ENCODE peak calls at places on chromosomes 12 and 14, in six cellular contexts. Z is GM12865; A is CD8-positive, alpha-beta memory T cell; I is AG09309; H is fibroblast of villous mesenchyme; G is fibroblast of the aortic adventitia. Q is an unnamed sample.

GRCh38 chr14:24726480-24726879 is 92.5 kb upstream of the GZMB start:
- DNase-seq in Z (no peak), H (no peak), G (no peak), A (no peak), I (no peak), Q (no peak)

GRCh38 chr12:103269962-103270361 is 225.8 kb downstream of the C12orf42 start:
- DNase-seq in Z (no peak), A (no peak), H (no peak), I (no peak), G (no peak), Q (no peak)

GRCh38 chr12:11798856-11799530 is 149.5 kb downstream of the ETV6 start:
- DNase-seq in Z (no peak), A (no peak), G (peak; percentile 86), H (peak; percentile 67), I (no peak), Q (peak; percentile 100)

GRCh38 chr14:96762650-96763049 is 34.5 kb upstream of the VRK1 start:
- DNase-seq in I (no peak), H (peak; percentile 58), A (peak; percentile 45), G (peak; percentile 57), Z (peak; percentile 65), Q (peak; percentile 76)

GRCh38 chr14:33120341-33120740 is 181.7 kb downstream of the NPAS3 start:
- DNase-seq in G (peak; percentile 2), A (no peak), H (peak; percentile 28), I (peak; percentile 14), Z (no peak), Q (no peak)

GRCh38 chr14:22907429-22907828 is 11.5 kb downstream of the RBM23 start:
- DNase-seq in H (no peak), I (no peak), G (no peak), A (no peak), Z (no peak), Q (no peak)

GRCh38 chr14:91417134-91417982 is at the start of gene CCDC88C:
- DNase-seq in G (no peak), Z (peak; percentile 84), A (peak; percentile 80), I (no peak), H (peak; percentile 5), Q (peak; percentile 60)

GRCh38 chr12:111405149-111405855 is 421 bp upstream of the SH2B3 start:
- DNase-seq in G (peak; percentile 85), Z (peak; percentile 99), H (peak; percentile 97), A (peak; percentile 98), I (no peak), Q (peak; percentile 95)

GRCh38 chr14:101025131-101025530 is 121.6 kb upstream of the RTL1 start:
- DNase-seq in H (no peak), I (no peak), G (no peak), Z (no peak), A (no peak), Q (no peak)

GRCh38 chr12:91922139-91922538 is 223.5 kb downstream of the BTG1 start:
- DNase-seq in A (no peak), Z (no peak), H (peak; percentile 26), G (peak; percentile 6), I (no peak), Q (no peak)

GRCh38 chr14:105938055-105938863 is 411.9 kb downstream of the TMEM121 start:
- DNase-seq in Z (no peak), G (no peak), A (no peak), I (no peak), H (no peak), Q (no peak)

GRCh38 chr12:119176267-119177055 is 2.3 kb upstream of the HSPB8 start:
- DNase-seq in Z (no peak), A (no peak), G (peak; percentile 92), I (no peak), H (peak; percentile 91), Q (no peak)

GRCh38 chr12:14775652-14776020 is 27.6 kb downstream of the WBP11 start:
- DNase-seq in G (no peak), H (peak; percentile 85), I (peak; percentile 25), Z (no peak), A (no peak), Q (no peak)

GRCh38 chr14:29278301-29278700 is 511.7 kb downstream of the FOXG1 start:
- DNase-seq in H (no peak), A (no peak), Z (peak; percentile 3), G (no peak), I (no peak), Q (no peak)

GRCh38 chr14:53108292-53108937 is 44.7 kb downstream of the DDHD1 start:
- DNase-seq in A (peak; percentile 10), G (no peak), H (peak; percentile 44), I (no peak), Z (peak; percentile 33), Q (peak; percentile 21)
- H3K4me3 ChIP-seq in A (peak overlapping the region; percentile 64), G (no peak overlapping the region), H (peak overlapping the region; percentile 54), I (no peak overlapping the region), Z (peak overlapping the region; percentile 69), Q (peak overlapping the region; percentile 55)

DNA sequence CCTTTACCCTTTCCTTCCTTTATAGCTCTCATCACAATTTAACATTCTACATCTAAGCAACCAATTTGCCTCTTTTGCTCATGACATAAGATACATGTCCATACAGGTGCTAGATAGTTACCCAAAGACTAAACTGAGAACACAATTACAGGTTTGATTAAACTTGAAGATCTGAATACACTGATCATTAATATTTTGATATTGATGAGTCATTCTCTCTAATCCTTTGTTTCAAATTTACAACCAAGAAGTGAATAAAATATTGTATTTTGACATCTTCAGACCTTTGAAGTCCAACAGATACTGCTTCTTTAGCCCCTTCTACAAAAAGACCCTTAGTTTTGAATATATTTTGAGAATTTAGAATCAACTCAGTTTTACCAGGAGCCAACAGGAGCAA is 2.6 kb downstream of the NAP1L1 start:
- DNase-seq in Z (no peak), G (no peak), A (no peak), H (no peak), I (no peak), Q (no peak)
- H3K4me3 ChIP-seq in Z (peak overlapping the region; percentile 71), G (peak overlapping the region; percentile 36), A (no peak overlapping the region), H (no peak overlapping the region), I (no peak overlapping the region), Q (no peak overlapping the region)

DNA sequence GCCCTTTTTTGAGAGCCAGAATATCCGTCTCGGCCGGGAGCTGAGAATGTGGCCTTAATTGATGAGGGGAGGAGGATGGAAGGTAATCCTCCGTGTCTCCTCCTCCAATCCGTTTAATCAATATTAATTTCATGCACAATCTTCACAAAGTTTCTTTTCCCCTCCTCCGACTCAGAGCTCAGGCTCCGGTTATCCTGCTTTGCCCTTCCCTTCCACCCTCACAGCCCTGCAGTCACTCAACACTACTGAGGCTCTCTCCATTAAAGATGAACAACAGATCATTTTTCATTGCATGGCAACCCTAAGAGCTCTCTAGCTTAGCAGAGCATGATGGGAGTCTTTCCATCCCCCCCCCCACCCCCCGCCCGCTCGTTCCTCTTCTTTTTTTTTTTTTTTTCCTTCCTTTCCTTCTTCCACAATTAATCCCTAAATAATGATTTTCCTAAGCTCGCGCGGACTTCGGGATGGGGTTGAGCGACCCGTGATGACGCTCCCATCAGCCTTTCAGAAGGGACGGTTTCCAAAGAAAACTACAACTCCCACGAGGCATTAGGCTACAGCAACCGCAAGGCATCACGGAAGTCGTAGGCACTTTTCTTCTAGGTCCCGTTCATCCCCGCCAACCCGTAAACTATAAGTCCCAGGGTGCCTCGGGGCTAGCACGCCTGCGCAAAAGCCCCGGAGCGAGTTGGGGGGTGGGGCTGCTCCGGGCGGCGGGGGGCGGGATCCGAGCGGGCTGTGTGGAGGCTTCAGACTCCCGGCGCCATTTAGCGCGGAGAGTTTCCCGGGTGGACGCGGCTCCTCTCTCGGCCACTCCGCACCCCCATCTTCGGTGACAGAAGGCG is at the start of gene WNK1:
- DNase-seq in H (peak; percentile 99), G (peak; percentile 99), Z (peak; percentile 99), I (peak; percentile 97), A (peak; percentile 96), Q (peak; percentile 98)
- H3K4me3 ChIP-seq in H (peak within 1 kb of the TSS; percentile 91), G (peak within 1 kb of the TSS; percentile 88), Z (peak within 1 kb of the TSS; percentile 71), I (peak within 1 kb of the TSS; percentile 81), A (peak within 1 kb of the TSS; percentile 80), Q (peak within 1 kb of the TSS; percentile 75)

GRCh38 chr12:113462880-113463745 is 8.6 kb downstream of the LHX5 start:
- DNase-seq in H (no peak), A (no peak), Z (no peak), I (no peak), G (no peak), Q (no peak)
- H3K4me3 ChIP-seq in H (no peak overlapping the region), A (no peak overlapping the region), Z (no peak overlapping the region), I (no peak overlapping the region), G (no peak overlapping the region), Q (no peak overlapping the region)

GRCh38 chr14:104197449-104198247 is 59.3 kb downstream of the KIF26A start:
- DNase-seq in H (no peak), G (no peak), I (no peak), Z (no peak), A (no peak), Q (no peak)

GRCh38 chr14:104201496-104201895 is 63.1 kb downstream of the KIF26A start:
- DNase-seq in I (no peak), G (no peak), Z (no peak), A (no peak), H (no peak), Q (no peak)

GRCh38 chr14:104201063-104201462 is 62.7 kb downstream of the KIF26A start:
- DNase-seq in G (no peak), Z (no peak), A (no peak), I (no peak), H (no peak), Q (no peak)

GRCh38 chr14:104200591-104200990 is 62.2 kb downstream of the KIF26A start:
- DNase-seq in I (no peak), H (no peak), A (no peak), G (no peak), Z (no peak), Q (no peak)

DNA sequence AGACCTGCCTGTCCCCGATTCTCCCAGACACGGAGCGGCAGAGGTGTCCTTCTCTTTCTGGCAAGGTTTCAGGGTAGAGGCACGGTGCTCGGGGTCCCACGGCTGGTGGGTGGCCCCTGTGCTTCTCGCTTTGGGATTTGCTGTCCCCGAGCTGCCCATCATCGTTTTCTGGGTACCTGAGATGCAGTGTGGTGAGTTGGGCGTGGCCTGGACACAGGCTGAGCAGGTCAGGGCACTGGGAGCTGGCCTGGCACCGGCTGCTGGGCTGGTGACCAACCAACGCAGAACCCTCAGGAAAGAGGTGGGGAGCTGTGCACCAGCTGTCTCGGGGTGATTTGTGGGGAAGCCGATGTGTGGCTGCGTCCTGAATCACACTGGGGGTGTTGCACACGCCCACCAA is 60.9 kb downstream of the KIF26A start:
- DNase-seq in A (no peak), Z (no peak), I (no peak), G (no peak), H (no peak), Q (no peak)
- H3K4me3 ChIP-seq in A (no peak overlapping the region), Z (no peak overlapping the region), I (no peak overlapping the region), G (no peak overlapping the region), H (no peak overlapping the region), Q (no peak overlapping the region)

GRCh38 chr12:131014343-131014742 is 60.6 kb downstream of the ADGRD1 start:
- DNase-seq in H (no peak), G (no peak), A (no peak), Z (no peak), I (no peak), Q (no peak)
- H3K4me3 ChIP-seq in H (no peak overlapping the region), G (no peak overlapping the region), A (no peak overlapping the region), Z (no peak overlapping the region), I (no peak overlapping the region), Q (no peak overlapping the region)

GRCh38 chr14:54349713-54350112 is 47.1 kb upstream of the CDKN3 start:
- DNase-seq in G (no peak), Z (no peak), I (no peak), A (no peak), H (no peak), Q (no peak)
- H3K4me3 ChIP-seq in G (peak overlapping the region; percentile 57), Z (no peak overlapping the region), I (peak overlapping the region; percentile 17), A (no peak overlapping the region), H (no peak overlapping the region), Q (no peak overlapping the region)

Q was measured in Jurkat, Clone E6-1.